ENCODE peak calls at places on chromosomes 2 and 18, in six cellular contexts. One of them, this sample, is unnamed.

GRCh38 chr2:39805936-39806608 is 27.0 kb upstream of the THUMPD2 start:
- DNase-seq in left cardiac atrium: no peak
- DNase-seq in NCI-H774: no peak
- DNase-seq in GM12865: no peak
- DNase-seq in thyroid gland: no peak
- DNase-seq in amygdala: no peak
- DNase-seq in this sample: no peak

GRCh38 chr2:109373791-109374547 is 239.8 kb downstream of the SEPTIN10 start:
- DNase-seq in GM12865: no peak
- DNase-seq in thyroid gland: peak
- DNase-seq in amygdala: no peak
- DNase-seq in left cardiac atrium: no peak
- DNase-seq in NCI-H774: no peak
- DNase-seq in this sample: no peak

GRCh38 chr18:37539236-37539635 is 26.4 kb downstream of the CELF4 start:
- DNase-seq in left cardiac atrium: no peak
- DNase-seq in GM12865: no peak
- DNase-seq in NCI-H774: no peak
- DNase-seq in thyroid gland: no peak
- DNase-seq in amygdala: no peak
- DNase-seq in this sample: no peak

GRCh38 chr18:8049147-8049546 is 482.0 kb downstream of the PTPRM start:
- DNase-seq in thyroid gland: no peak
- DNase-seq in left cardiac atrium: no peak
- DNase-seq in NCI-H774: no peak
- DNase-seq in GM12865: no peak
- DNase-seq in amygdala: no peak
- DNase-seq in this sample: no peak

GRCh38 chr2:183037660-183038340 is 457 bp downstream of the NCKAP1 start:
- DNase-seq in left cardiac atrium: peak
- DNase-seq in GM12865: peak
- DNase-seq in NCI-H774: peak
- DNase-seq in thyroid gland: no peak
- DNase-seq in amygdala: peak
- DNase-seq in this sample: no peak

GRCh38 chr2:23294238-23294637 is 90.7 kb upstream of the KLHL29 start:
- DNase-seq in NCI-H774: no peak
- DNase-seq in GM12865: no peak
- DNase-seq in left cardiac atrium: no peak
- DNase-seq in amygdala: no peak
- DNase-seq in thyroid gland: no peak
- DNase-seq in this sample: peak

GRCh38 chr2:233972941-233973575 is 55.9 kb downstream of the TRPM8 start:
- DNase-seq in GM12865: no peak
- DNase-seq in amygdala: no peak
- DNase-seq in thyroid gland: no peak
- DNase-seq in left cardiac atrium: no peak
- DNase-seq in NCI-H774: no peak
- DNase-seq in this sample: no peak

GRCh38 chr2:130391058-130391871 is 35.4 kb downstream of the PTPN18 start:
- DNase-seq in NCI-H774: peak
- DNase-seq in amygdala: peak
- DNase-seq in left cardiac atrium: peak
- DNase-seq in GM12865: peak
- DNase-seq in thyroid gland: peak
- DNase-seq in this sample: peak

This sample was measured in NAMALWA.